ENCODE peak calls at places on chromosome X, in six cellular contexts. C is colonic mucosa, N is IMR-90, G is H9, I is tibial artery, B is lower lobe of right lung. F is an unnamed sample.

GRCh38 chrX:154373340-154374306 is 811 bp downstream of the FLNA start:
- DNase-seq in N (peak), B (no peak), G (peak), C (peak), I (peak), F (peak)

GRCh38 chrX:23787745-23788118 is 4.8 kb downstream of the SAT1 start:
- DNase-seq in G (no peak), N (no peak), B (no peak), I (no peak), C (no peak), F (no peak)

GRCh38 chrX:30570505-30570904 is 7.1 kb downstream of the TASL start:
- DNase-seq in C (no peak), N (peak), G (no peak), I (no peak), B (no peak), F (no peak)

GRCh38 chrX:101485212-101486064 is at the start of gene ARMCX4:
- DNase-seq in B (peak), N (peak), G (peak), C (no peak), I (peak), F (peak)

GRCh38 chrX:132651411-132652086 is 162.7 kb upstream of the MBNL3 start:
- DNase-seq in G (no peak), I (no peak), C (no peak), N (peak), B (no peak), F (no peak)

GRCh38 chrX:153863251-153863991 is 22.6 kb downstream of the L1CAM start:
- DNase-seq in C (no peak), B (no peak), N (no peak), I (no peak), G (peak), F (no peak)

GRCh38 chrX:54979432-54979831 is 14.6 kb downstream of the PFKFB1 start:
- DNase-seq in G (no peak), N (no peak), I (no peak), C (no peak), B (no peak), F (no peak)

GRCh38 chrX:42398967-42399631 is 378.9 kb downstream of the PPP1R2C start:
- DNase-seq in N (no peak), C (no peak), G (no peak), I (no peak), B (no peak), F (no peak)

GRCh38 chrX:153935326-153935851 is 552 bp upstream of the NAA10 start:
- DNase-seq in I (no peak), B (no peak), N (no peak), C (no peak), G (peak), F (no peak)

GRCh38 chrX:16853537-16853936 is 16.6 kb downstream of the RBBP7 start:
- DNase-seq in C (no peak), N (peak), I (no peak), B (no peak), G (no peak), F (no peak)

GRCh38 chrX:113275769-113276168 is 435.1 kb upstream of the AMOT start:
- DNase-seq in C (no peak), I (no peak), N (no peak), B (no peak), G (no peak), F (no peak)

GRCh38 chrX:135892781-135893180 is 463 bp downstream of the CT45A10 start:
- DNase-seq in B (no peak), N (no peak), C (no peak), I (no peak), G (no peak), F (no peak)

GRCh38 chrX:74104356-74105065 is 199.5 kb upstream of the ZCCHC13 start:
- DNase-seq in B (no peak), G (no peak), C (no peak), N (peak), I (no peak), F (no peak)

GRCh38 chrX:119989905-119990408 is 46.4 kb upstream of the NKAP start:
- DNase-seq in N (no peak), C (no peak), G (peak), I (no peak), B (no peak), F (no peak)

GRCh38 chrX:30513284-30513683 is 64.3 kb downstream of the TASL start:
- DNase-seq in I (no peak), G (no peak), N (no peak), B (no peak), C (no peak), F (no peak)

GRCh38 chrX:3143043-3143799 is 102.0 kb downstream of the ARSF start:
- DNase-seq in I (no peak), C (no peak), B (no peak), N (no peak), G (no peak), F (no peak)

GRCh38 chrX:91081873-91082272 is 352.8 kb upstream of the PABPC5 start:
- DNase-seq in I (no peak), B (no peak), G (no peak), N (no peak), C (no peak), F (no peak)

GRCh38 chrX:145861818-145862217 is 44.2 kb downstream of the SLITRK2 start:
- DNase-seq in N (no peak), G (no peak), C (no peak), I (no peak), B (no peak), F (no peak)

GRCh38 chrX:119887721-119888425 is 7.8 kb upstream of the AKAP14 start:
- DNase-seq in C (peak), N (peak), G (peak), I (no peak), B (peak), F (peak)

GRCh38 chrX:18792828-18793227 is 85.4 kb downstream of the PPEF1 start:
- DNase-seq in C (no peak), B (no peak), G (no peak), N (no peak), I (no peak), F (no peak)

GRCh38 chrX:46912098-46912672 is at the start of gene JADE3:
- DNase-seq in I (peak), N (peak), B (peak), G (peak), C (peak), F (peak)

GRCh38 chrX:119802546-119802945 is 11.1 kb upstream of the RPL39 start:
- DNase-seq in I (no peak), N (no peak), C (no peak), B (no peak), G (no peak), F (no peak)

GRCh38 chrX:100296183-100296753 is 113.8 kb downstream of the PCDH19 start:
- DNase-seq in N (no peak), B (peak), I (no peak), G (peak), C (no peak), F (no peak)

GRCh38 chrX:131895807-131896206 is 127.3 kb upstream of the STK26 start:
- DNase-seq in G (no peak), B (no peak), I (no peak), C (no peak), N (no peak), F (no peak)

GRCh38 chrX:54413753-54414152 is 26.5 kb upstream of the TSR2 start:
- DNase-seq in N (no peak), B (no peak), I (no peak), C (no peak), G (no peak), F (no peak)

GRCh38 chrX:41737065-41737464 is 13.1 kb downstream of the GPR82 start:
- DNase-seq in G (no peak), C (no peak), N (no peak), B (no peak), I (no peak), F (no peak)

GRCh38 chrX:66200855-66201795 is 37.1 kb downstream of the HEPH start:
- DNase-seq in N (peak), C (peak), I (no peak), B (no peak), G (no peak), F (no peak)

GRCh38 chrX:103464774-103465117 is 54.5 kb downstream of the RAB40A start:
- DNase-seq in C (peak), B (peak), I (peak), N (peak), G (peak), F (peak)

GRCh38 chrX:49155243-49155899 is 7.2 kb upstream of the MAGIX start:
- DNase-seq in G (peak), I (no peak), N (peak), B (no peak), C (peak), F (peak)

GRCh38 chrX:132591719-132592275 is 103.0 kb upstream of the MBNL3 start:
- DNase-seq in B (no peak), C (no peak), G (no peak), N (no peak), I (no peak), F (no peak)

GRCh38 chrX:46961574-46962279 is 49.5 kb downstream of the JADE3 start:
- DNase-seq in I (no peak), N (no peak), C (no peak), G (no peak), B (no peak), F (no peak)

GRCh38 chrX:115598556-115598955 is 37.6 kb downstream of the PLS3 start:
- DNase-seq in I (no peak), C (no peak), G (no peak), N (no peak), B (no peak), F (no peak)

GRCh38 chrX:115602729-115603389 is 41.9 kb downstream of the PLS3 start:
- DNase-seq in N (no peak), C (no peak), G (no peak), B (no peak), I (no peak), F (no peak)

GRCh38 chrX:115606861-115607260 is 45.9 kb downstream of the PLS3 start:
- DNase-seq in I (no peak), N (no peak), C (no peak), G (peak), B (no peak), F (no peak)

GRCh38 chrX:115603534-115604074 is 42.6 kb downstream of the PLS3 start:
- DNase-seq in N (no peak), B (no peak), C (no peak), G (no peak), I (no peak), F (no peak)

DNA sequence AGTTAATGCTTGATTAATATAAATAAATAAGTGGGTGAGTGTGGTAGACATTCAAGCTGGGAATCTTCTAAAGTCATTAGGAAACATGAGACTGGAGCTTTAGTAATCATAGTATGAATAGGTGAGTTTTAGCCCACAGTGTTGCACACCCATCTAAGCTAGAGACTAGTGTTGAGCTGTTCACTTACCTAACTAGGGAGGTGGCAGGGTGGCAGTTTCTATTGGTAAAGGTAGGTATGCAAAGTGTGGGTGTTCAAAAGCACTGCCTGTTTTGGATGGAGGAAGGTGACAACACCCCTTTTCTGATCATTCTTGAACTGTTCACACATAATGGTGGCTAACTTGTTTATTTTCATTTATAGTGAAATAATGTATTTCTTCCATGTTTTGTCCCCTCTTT is 41.3 kb downstream of the PLS3 start:
- DNase-seq in I (no peak), B (no peak), C (no peak), N (no peak), G (no peak), F (no peak)
- H3K27ac ChIP-seq in I (peak), B (peak), C (no peak), N (no peak), G (no peak), F (peak)

GRCh38 chrX:129932137-129932791 is 26.3 kb downstream of the UTP14A start:
- DNase-seq in B (peak), G (peak), I (peak), N (peak), C (peak), F (peak)
- H3K27ac ChIP-seq in B (peak), G (no peak), I (peak), N (peak), C (peak), F (peak)

DNA sequence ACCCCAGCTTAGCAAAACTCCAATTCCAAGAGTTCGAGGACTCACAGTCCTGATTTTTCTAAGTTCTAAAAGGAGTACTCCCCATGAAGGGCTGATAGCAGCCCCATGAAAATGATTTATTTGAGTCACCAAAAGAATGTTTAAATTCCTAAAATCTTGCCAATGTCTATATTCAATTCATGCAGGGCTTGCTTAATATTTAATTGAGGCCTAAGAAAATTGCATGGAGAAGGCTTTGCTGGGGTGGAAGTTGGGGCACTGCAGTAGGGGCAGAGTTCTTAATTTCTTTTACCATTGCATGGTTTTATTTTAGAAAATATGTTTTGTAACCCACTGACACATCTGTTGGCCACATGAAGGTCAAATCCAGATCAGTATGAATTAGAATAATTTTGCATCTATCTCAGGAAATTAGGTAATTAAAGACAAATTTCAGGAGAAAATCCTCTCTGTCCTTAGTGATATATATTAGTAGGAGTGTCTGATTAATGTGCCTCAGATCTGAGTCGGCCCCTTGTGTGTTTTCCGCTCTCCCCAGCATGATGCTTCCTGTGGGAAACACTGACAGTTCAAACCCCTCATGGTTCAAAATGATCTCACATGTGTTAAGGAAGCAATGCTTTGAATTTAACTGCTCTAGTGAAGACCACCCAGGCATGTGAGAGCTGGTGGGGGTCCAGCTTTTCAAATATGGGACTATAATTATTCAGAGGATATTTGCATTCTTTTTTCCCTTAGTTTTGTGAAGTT is 54.0 kb upstream of the EGFL6 start:
- DNase-seq in I (no peak), B (no peak), N (no peak), G (no peak), C (no peak), F (no peak)
- H3K27ac ChIP-seq in I (no peak), B (no peak), N (no peak), G (no peak), C (no peak), F (no peak)

GRCh38 chrX:78048036-78048435 is 56.0 kb upstream of the PGK1 start:
- DNase-seq in I (no peak), C (no peak), B (no peak), G (no peak), N (no peak), F (no peak)
- H3K27ac ChIP-seq in I (no peak), C (no peak), B (no peak), G (peak), N (no peak), F (no peak)

GRCh38 chrX:37753384-37753783 is 26.5 kb upstream of the CYBB start:
- DNase-seq in I (no peak), C (no peak), N (no peak), G (no peak), B (no peak), F (no peak)

GRCh38 chrX:37757082-37757481 is 22.8 kb upstream of the CYBB start:
- DNase-seq in I (no peak), G (no peak), C (no peak), N (no peak), B (no peak), F (no peak)

GRCh38 chrX:37755073-37755472 is 24.8 kb upstream of the CYBB start:
- DNase-seq in C (no peak), G (no peak), I (no peak), B (no peak), N (no peak), F (no peak)

GRCh38 chrX:37752941-37753340 is 26.9 kb upstream of the CYBB start:
- DNase-seq in C (no peak), B (no peak), I (no peak), N (no peak), G (no peak), F (no peak)

DNA sequence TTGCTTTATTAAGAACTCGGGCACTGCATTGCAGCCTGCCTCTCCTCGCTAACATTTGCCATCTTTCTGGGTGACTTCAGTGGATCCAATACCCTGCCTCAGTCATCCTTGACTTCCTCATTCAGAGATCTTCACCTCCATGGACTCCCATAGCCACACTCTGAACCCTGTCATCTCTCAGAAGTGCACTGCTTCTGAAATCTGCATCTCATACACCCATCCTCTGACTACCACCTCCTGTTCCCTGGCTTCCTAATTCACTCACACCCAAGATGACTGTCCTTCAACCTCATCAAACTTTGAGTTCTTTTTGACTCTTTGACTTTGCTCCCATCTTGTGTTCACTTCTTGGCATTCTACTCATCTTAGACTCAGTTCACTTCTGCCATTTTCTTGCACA is 25.3 kb upstream of the CYBB start:
- DNase-seq in N (no peak), I (no peak), C (no peak), B (no peak), G (no peak), F (no peak)
- H3K27ac ChIP-seq in N (no peak), I (no peak), C (no peak), B (no peak), G (no peak), F (no peak)

DNA sequence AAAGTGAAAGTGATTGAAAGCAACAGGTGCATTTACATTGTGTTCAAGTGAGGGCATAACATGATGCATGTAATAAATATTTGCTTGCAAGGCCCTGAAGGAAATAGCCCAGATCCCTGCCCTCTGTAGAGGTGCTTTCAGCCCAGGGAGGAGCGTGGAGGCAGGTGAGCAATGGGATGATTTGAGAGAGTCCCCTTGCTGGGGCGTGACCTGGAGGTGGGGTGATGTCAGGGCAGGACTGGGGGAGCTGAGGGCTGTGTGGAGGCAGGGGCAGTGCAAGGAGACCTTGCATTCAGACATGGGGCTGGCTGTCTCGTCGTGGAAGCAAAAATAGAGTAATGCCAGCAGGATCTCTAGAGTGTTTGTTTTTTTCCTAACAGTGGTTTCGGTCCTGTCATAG is 39.5 kb upstream of the CLDN34 start:
- DNase-seq in N (no peak), B (no peak), I (no peak), C (no peak), G (no peak), F (no peak)
- H3K27ac ChIP-seq in N (no peak), B (no peak), I (no peak), C (no peak), G (peak), F (no peak)

GRCh38 chrX:1239681-1240142 is 27.3 kb upstream of the CRLF2 start:
- DNase-seq in G (no peak), I (peak), N (no peak), C (peak), B (peak), F (no peak)
- H3K27ac ChIP-seq in G (no peak), I (no peak), N (no peak), C (no peak), B (no peak), F (no peak)

F was measured in caudate nucleus.